ENCODE peak calls at places on chromosomes 1 and 21, in six cellular contexts. X is stimulated activated CD8-positive, alpha-beta memory T cell treated with anti-CD3 and anti-CD28 coated beads, Interleukin-2, amount 100 ng/mL, for 1 hour; A is left kidney; W is A549; N is NB4; S is activated CD4-positive, alpha-beta T cell treated with anti-CD3 and anti-CD28 coated beads, Interleukin-2, amount 10 ng/mL, durations not matched to agents 7 days and 5 days. I is an unnamed sample.

GRCh38 chr1:235417101-235417697 is 50.0 kb downstream of the TBCE start:
- DNase-seq in A (peak), S (peak), N (peak), X (peak), W (peak), I (peak)

GRCh38 chr1:154352245-154352580 is 26.9 kb downstream of the ATP8B2 start:
- DNase-seq in W (no peak), S (no peak), X (no peak), A (no peak), N (no peak), I (no peak)

GRCh38 chr1:240344918-240345317 is 253.2 kb downstream of the FMN2 start:
- DNase-seq in S (no peak), N (no peak), A (no peak), W (no peak), X (no peak), I (no peak)

GRCh38 chr1:145918992-145919939 is 749 bp upstream of the PEX11B start:
- DNase-seq in N (peak), S (peak), A (peak), W (peak), X (no peak), I (peak)

GRCh38 chr21:32717851-32718316 is 9.9 kb downstream of the SYNJ1 start:
- DNase-seq in S (no peak), A (no peak), N (peak), W (no peak), X (no peak), I (no peak)

GRCh38 chr21:43766734-43767497 is 9.2 kb downstream of the CSTB start:
- DNase-seq in N (no peak), X (no peak), S (no peak), W (no peak), A (peak), I (no peak)

GRCh38 chr1:115133440-115133839 is 44.1 kb upstream of the TSPAN2 start:
- DNase-seq in A (no peak), S (no peak), X (no peak), N (no peak), W (no peak), I (no peak)

GRCh38 chr1:46489169-46489637 is 433 bp upstream of the DMBX1 start:
- DNase-seq in S (no peak), N (peak), W (no peak), X (no peak), A (peak), I (no peak)

GRCh38 chr1:111592389-111593361 is 26.9 kb upstream of the RAP1A start:
- DNase-seq in S (peak), A (peak), W (peak), X (peak), N (peak), I (peak)

GRCh38 chr1:86503477-86504129 is 34.9 kb downstream of the CLCA1 start:
- DNase-seq in A (peak), X (no peak), S (no peak), W (no peak), N (no peak), I (no peak)

GRCh38 chr21:41673071-41673470 is 93.8 kb downstream of the RIPK4 start:
- DNase-seq in N (no peak), S (no peak), W (no peak), X (no peak), A (no peak), I (no peak)

GRCh38 chr1:80656011-80656627 is 1144.6 kb upstream of the ADGRL2 start:
- DNase-seq in S (no peak), N (peak), W (peak), X (no peak), A (peak), I (no peak)

GRCh38 chr1:194026422-194026821 is 840.0 kb upstream of the B3GALT2 start:
- DNase-seq in S (no peak), X (no peak), A (no peak), W (no peak), N (no peak), I (no peak)

GRCh38 chr1:197144570-197145325 is 1.7 kb downstream of the ASPM start:
- DNase-seq in W (no peak), A (no peak), S (peak), N (peak), X (no peak), I (no peak)

GRCh38 chr1:167881786-167882185 is 32.1 kb downstream of the ADCY10 start:
- DNase-seq in N (no peak), W (no peak), X (no peak), A (no peak), S (no peak), I (no peak)

GRCh38 chr21:46227811-46228344 is 696 bp downstream of the LSS start:
- DNase-seq in S (no peak), W (no peak), X (no peak), A (no peak), N (peak), I (no peak)

GRCh38 chr1:34419662-34420061 is 243.0 kb downstream of the C1orf94 start:
- DNase-seq in S (no peak), A (peak), N (peak), X (no peak), W (no peak), I (no peak)